ENCODE peak calls at places on chromosome 21, in four cellular contexts. G is K562, T is HepG2, J is GM12878. F is an unnamed sample.
A peak's percentile ranks its signal among the peaks of the same experiment; 100 is the strongest.

GRCh38 chr21:43688906-43689305 is 29.5 kb downstream of the RRP1B start:
- DNase-seq in T (no peak), J (no peak), G (no peak), F (no peak)

GRCh38 chr21:36695283-36695634 is 3.7 kb upstream of the SIM2 start:
- DNase-seq in T (no peak), G (no peak), J (no peak), F (no peak)

GRCh38 chr21:29221259-29221744 is 77.4 kb upstream of the BACH1 start:
- DNase-seq in T (no peak), G (peak; percentile 33), J (no peak), F (no peak)

GRCh38 chr21:45969921-45970673 is 11.5 kb upstream of the COL6A1 start:
- DNase-seq in G (no peak), J (no peak), T (no peak), F (no peak)

GRCh38 chr21:41759214-41759840 is 7.5 kb downstream of the RIPK4 start:
- DNase-seq in G (no peak), T (no peak), J (no peak), F (no peak)

GRCh38 chr21:40531016-40531415 is 315.9 kb downstream of the DSCAM start:
- DNase-seq in J (no peak), T (no peak), G (no peak), F (no peak)

GRCh38 chr21:42858185-42858847 is 21.0 kb downstream of the WDR4 start:
- DNase-seq in J (no peak), T (no peak), G (no peak), F (no peak)

GRCh38 chr21:16376673-16377072 is 646.9 kb downstream of the USP25 start:
- DNase-seq in J (no peak), G (no peak), T (no peak), F (no peak)

GRCh38 chr21:35027558-35028450 is 21.3 kb downstream of the RUNX1 start:
- DNase-seq in G (peak; percentile 28), J (no peak), T (no peak), F (no peak)

GRCh38 chr21:35506352-35506751 is 457.2 kb upstream of the RUNX1 start:
- DNase-seq in T (no peak), G (no peak), J (no peak), F (no peak)

GRCh38 chr21:46033410-46034404 is 52.1 kb downstream of the COL6A1 start:
- DNase-seq in G (no peak), J (no peak), T (peak; percentile 70), F (no peak)

GRCh38 chr21:28337319-28337718 is 655.4 kb downstream of the LTN1 start:
- DNase-seq in G (no peak), T (peak; percentile 37), J (no peak), F (no peak)

GRCh38 chr21:39661121-39661520 is 48.4 kb downstream of the B3GALT5 start:
- DNase-seq in G (no peak), T (no peak), J (no peak), F (no peak)

GRCh38 chr21:39602793-39603192 is 9.9 kb upstream of the B3GALT5 start:
- DNase-seq in J (no peak), G (no peak), T (no peak), F (no peak)

GRCh38 chr21:31484219-31484618 is 140.2 kb upstream of the TIAM1 start:
- DNase-seq in G (no peak), J (no peak), T (no peak), F (no peak)

GRCh38 chr21:43658769-43659135 is 536 bp downstream of the HSF2BP start:
- DNase-seq in T (no peak), J (no peak), G (no peak), F (no peak)

GRCh38 chr21:36065497-36066036 is 4.3 kb upstream of the CBR1 start:
- DNase-seq in J (no peak), G (peak; percentile 64), T (peak; percentile 72), F (no peak)

GRCh38 chr21:41647806-41648561 is 118.9 kb downstream of the RIPK4 start:
- DNase-seq in G (no peak), J (no peak), T (no peak), F (no peak)

GRCh38 chr21:36773111-36773510 is 74.2 kb downstream of the SIM2 start:
- DNase-seq in T (peak; percentile 55), J (no peak), G (no peak), F (no peak)

GRCh38 chr21:39311164-39311563 is 2.3 kb downstream of the BRWD1 start:
- DNase-seq in T (no peak), G (no peak), J (no peak), F (no peak)

GRCh38 chr21:39317134-39318090 is 4.0 kb upstream of the BRWD1 start:
- DNase-seq in T (no peak), G (peak; percentile 80), J (no peak), F (no peak)

GRCh38 chr21:21688877-21689276 is 690.7 kb downstream of the NCAM2 start:
- DNase-seq in J (no peak), T (no peak), G (peak; percentile 23), F (peak; percentile 61)

GRCh38 chr21:21102874-21103273 is 104.7 kb downstream of the NCAM2 start:
- DNase-seq in T (no peak), J (no peak), G (no peak), F (no peak)

GRCh38 chr21:41802185-41802584 is 35.3 kb upstream of the RIPK4 start:
- DNase-seq in T (no peak), J (no peak), G (no peak), F (no peak)

GRCh38 chr21:35988396-35989140 is 71.8 kb downstream of the SETD4 start:
- DNase-seq in T (no peak), J (no peak), G (no peak), F (no peak)

GRCh38 chr21:45942755-45943629 is 38.6 kb upstream of the COL6A1 start:
- DNase-seq in J (no peak), T (no peak), G (no peak), F (no peak)

GRCh38 chr21:46304955-46305354 is 18.7 kb downstream of the C21orf58 start:
- DNase-seq in T (no peak), J (no peak), G (peak; percentile 68), F (no peak)

GRCh38 chr21:46325073-46325912 is 1.3 kb downstream of the PCNT start:
- DNase-seq in G (peak; percentile 89), J (no peak), T (peak; percentile 35), F (peak; percentile 70)

DNA sequence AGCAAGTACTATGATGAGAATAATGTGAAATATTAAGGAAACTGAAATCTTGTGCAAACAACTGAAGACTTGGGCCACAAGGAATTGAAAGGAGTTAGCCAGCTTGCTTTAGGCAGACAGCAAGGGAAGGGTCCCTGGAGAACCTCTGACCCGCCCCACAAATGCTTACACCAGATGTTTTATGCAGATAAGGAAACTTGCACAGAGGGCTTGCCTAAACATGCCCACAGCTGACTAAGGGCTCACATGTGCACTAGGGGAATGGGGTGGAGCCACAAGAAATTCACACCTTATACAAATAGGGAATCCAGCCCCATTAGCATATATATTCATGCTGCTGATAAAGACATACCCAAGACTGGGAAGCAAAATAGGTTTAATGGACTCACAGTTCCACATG is 86.1 kb upstream of the CYYR1 start:
- DNase-seq in J (no peak), G (no peak), T (no peak), F (no peak)
- TF ChIP-seq MAX in J (no peak), G (no peak), T (no peak), F (no peak)

GRCh38 chr21:33852495-33852894 is 63.1 kb downstream of the ATP5PO start:
- DNase-seq in T (no peak), G (no peak), J (no peak), F (no peak)

GRCh38 chr21:33854604-33855003 is 61.0 kb downstream of the ATP5PO start:
- DNase-seq in T (peak; percentile 34), G (peak; percentile 24), J (no peak), F (no peak)

GRCh38 chr21:33856893-33857527 is 58.6 kb downstream of the ATP5PO start:
- DNase-seq in G (peak; percentile 30), J (no peak), T (peak; percentile 39), F (no peak)

GRCh38 chr21:33857846-33858671 is 57.5 kb downstream of the ATP5PO start:
- DNase-seq in J (no peak), T (no peak), G (no peak), F (peak; percentile 40)

GRCh38 chr21:33855190-33855589 is 60.4 kb downstream of the ATP5PO start:
- DNase-seq in G (peak; percentile 62), J (no peak), T (peak; percentile 23), F (peak; percentile 49)
- TF ChIP-seq CBFB in G (no peak), J (no peak), T (no peak), F (no peak)

DNA sequence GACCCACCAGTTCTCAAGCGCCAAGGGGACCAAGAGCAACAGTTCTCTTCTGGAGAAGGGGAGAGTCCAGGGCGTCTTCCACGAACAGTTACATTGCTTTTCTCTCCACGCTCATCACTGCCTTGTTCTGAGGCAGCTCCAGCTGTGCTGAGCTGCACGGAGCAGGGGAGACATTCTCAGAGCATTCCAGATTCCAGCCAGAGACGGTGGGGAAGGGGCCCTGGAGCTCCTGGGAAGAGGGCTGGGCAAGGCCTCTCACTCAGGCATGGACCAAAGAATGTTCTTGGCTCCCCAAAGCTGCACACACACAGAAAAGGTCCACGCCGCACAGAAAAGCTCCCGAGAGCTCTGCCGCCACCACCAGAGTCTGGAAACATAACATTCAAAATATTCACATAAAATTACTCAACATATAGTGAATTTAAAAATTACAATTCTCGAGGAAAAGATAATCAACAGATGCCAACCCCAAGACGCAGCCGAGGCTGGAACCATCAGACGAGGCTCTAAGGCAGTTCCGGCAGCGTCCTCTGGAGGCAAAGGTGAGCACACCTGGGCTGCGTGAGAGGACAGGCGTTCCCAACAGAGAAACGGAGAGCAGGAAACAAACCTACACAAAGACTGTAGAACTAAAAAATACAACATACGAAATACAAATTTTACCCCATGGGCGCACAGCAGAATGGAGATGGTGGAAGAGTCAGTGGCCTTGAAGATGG is 40.5 kb downstream of the UBE2G2 start:
- DNase-seq in T (peak; percentile 44), G (peak; percentile 45), J (no peak), F (peak; percentile 75)
- TF ChIP-seq MAX in T (no peak), G (no peak), J (no peak), F (no peak)

DNA sequence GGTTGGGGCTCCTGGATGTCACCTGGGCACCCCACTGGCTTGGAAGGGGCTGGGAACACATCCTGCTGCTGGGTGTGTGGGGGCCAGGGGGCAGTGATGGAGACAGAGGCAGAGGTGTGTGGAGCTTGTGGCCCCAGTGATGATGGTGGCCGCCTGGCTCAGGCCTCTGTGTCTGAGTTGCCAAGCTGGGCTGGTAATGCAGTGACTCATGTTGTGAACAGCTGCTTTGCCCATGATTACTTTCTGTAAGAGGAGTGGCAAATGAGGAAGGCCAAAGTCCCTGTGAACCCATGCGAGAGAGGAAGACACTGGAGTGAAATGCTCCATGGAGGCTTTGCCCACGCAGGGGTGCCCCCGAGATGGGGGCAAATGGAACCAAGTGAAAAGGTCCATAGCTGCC is 86.8 kb downstream of the KCNJ6 start:
- DNase-seq in T (peak; percentile 23), G (no peak), J (no peak), F (no peak)
- TF ChIP-seq CBFB in T (no peak), G (no peak), J (no peak), F (no peak)

GRCh38 chr21:14616303-14617039 is 70.4 kb upstream of the SAMSN1 start:
- DNase-seq in G (no peak), J (no peak), T (no peak), F (no peak)
- TF ChIP-seq MAX in G (no peak), J (no peak), T (no peak), F (no peak)

GRCh38 chr21:32484706-32485380 is 72.3 kb downstream of the EVA1C start:
- DNase-seq in T (no peak), G (no peak), J (no peak), F (no peak)
- TF ChIP-seq CBFB in T (no peak), G (no peak), J (no peak), F (no peak)

F was measured in WTC11.